ENCODE peak calls at places on chromosomes 11 and 22, in ten cellular contexts. O, M, K, X, D, I, Q, Y, E and F are unnamed samples.
A peak's percentile ranks its signal among the peaks of the same experiment; 100 is the strongest.

GRCh38 chr11:76624515-76625379 is 45.8 kb downstream of the LRRC32 start:
- DNase-seq in O (no peak), M (no peak), K (no peak), X (no peak), D (no peak), I (no peak), Q (no peak), Y (no peak), E (no peak), F (no peak)

GRCh38 chr11:70193411-70194292 is 9.4 kb upstream of the FADD start:
- DNase-seq in O (no peak), M (no peak), K (no peak), X (no peak), D (no peak), I (no peak), Q (no peak), Y (no peak), E (no peak), F (no peak)

GRCh38 chr11:77559686-77560425 is 29.9 kb upstream of the AQP11 start:
- DNase-seq in O (peak; percentile 83), M (no peak), K (no peak), X (no peak), D (no peak), I (no peak), Q (peak; percentile 38), Y (no peak), E (no peak), F (no peak)

GRCh38 chr11:65479184-65480145 is 19.4 kb upstream of the MALAT1 start:
- DNase-seq in O (peak; percentile 98), M (no peak), K (peak; percentile 82), X (no peak), D (no peak), I (no peak), Q (peak; percentile 78), Y (no peak), E (no peak), F (no peak)

GRCh38 chr22:38033522-38034277 is 23.5 kb upstream of the PICK1 start:
- DNase-seq in O (no peak), M (no peak), K (peak; percentile 64), X (no peak), D (no peak), I (no peak), Q (no peak), Y (no peak), E (no peak), F (no peak)

GRCh38 chr11:29306527-29306926 is 710.3 kb downstream of the KCNA4 start:
- DNase-seq in O (peak; percentile 96), M (no peak), K (no peak), X (no peak), D (no peak), I (no peak), Q (no peak), Y (no peak), E (no peak), F (no peak)

GRCh38 chr22:42820075-42820763 is 36.9 kb downstream of the ARFGAP3 start:
- DNase-seq in O (peak; percentile 59), M (no peak), K (peak; percentile 48), X (peak; percentile 60), D (no peak), I (no peak), Q (peak; percentile 33), Y (no peak), E (no peak), F (no peak)

GRCh38 chr11:78567209-78567608 is 7.5 kb downstream of the NARS2 start:
- DNase-seq in O (peak; percentile 68), M (no peak), K (no peak), X (no peak), D (no peak), I (no peak), Q (peak; percentile 79), Y (no peak), E (no peak), F (no peak)

GRCh38 chr11:48020092-48020755 is 39.9 kb downstream of the PTPRJ start:
- DNase-seq in O (no peak), M (no peak), K (no peak), X (peak; percentile 96), D (no peak), I (no peak), Q (no peak), Y (no peak), E (no peak), F (peak; percentile 58)

GRCh38 chr22:30573594-30574094 is 821 bp downstream of the GAL3ST1 start:
- DNase-seq in O (no peak), M (no peak), K (peak; percentile 74), X (no peak), D (no peak), I (no peak), Q (peak; percentile 48), Y (no peak), E (no peak), F (no peak)

GRCh38 chr11:19359425-19360000 is 118.8 kb upstream of the E2F8 start:
- DNase-seq in O (peak; percentile 76), M (no peak), K (no peak), X (no peak), D (no peak), I (no peak), Q (no peak), Y (no peak), E (no peak), F (no peak)

GRCh38 chr11:3867209-3868071 is 12.0 kb downstream of the STIM1 start:
- DNase-seq in O (peak; percentile 55), M (no peak), K (no peak), X (no peak), D (no peak), I (no peak), Q (no peak), Y (no peak), E (no peak), F (no peak)

GRCh38 chr22:42344391-42344861 is 74.0 kb upstream of the TCF20 start:
- DNase-seq in O (peak; percentile 37), M (no peak), K (peak; percentile 92), X (no peak), D (no peak), I (no peak), Q (peak; percentile 49), Y (no peak), E (no peak), F (no peak)

GRCh38 chr11:111918390-111919256 is at the start of gene C11orf52:
- DNase-seq in O (peak; percentile 48), M (no peak), K (peak; percentile 84), X (no peak), D (no peak), I (peak; percentile 55), Q (peak; percentile 65), Y (no peak), E (no peak), F (no peak)

GRCh38 chr22:40044870-40045834 is 50.4 kb downstream of the FAM83F start:
- DNase-seq in O (no peak), M (peak; percentile 65), K (peak; percentile 92), X (peak; percentile 93), D (peak; percentile 79), I (peak; percentile 75), Q (peak; percentile 54), Y (peak; percentile 46), E (peak; percentile 50), F (peak; percentile 61)